ENCODE peak calls at places on chromosome 1, in seven cellular contexts. G is fibroblast of lung, S is mesothelial cell of epicardium, L is RWPE1, X is adrenal gland, W is lung, O is lower leg skin. Q is an unnamed sample.

GRCh38 chr1:243982451-243983018 is 68.5 kb upstream of the ZBTB18 start:
- DNase-seq in G (no peak), S (no peak), L (no peak), X (no peak), W (no peak), O (no peak), Q (no peak)

GRCh38 chr1:228416217-228416971 is at the start of gene TRIM17:
- DNase-seq in G (peak), S (peak), L (no peak), X (no peak), W (peak), O (no peak), Q (no peak)

GRCh38 chr1:230163205-230163604 is 96.2 kb downstream of the GALNT2 start:
- DNase-seq in G (peak), S (no peak), L (no peak), X (peak), W (no peak), O (peak), Q (no peak)

GRCh38 chr1:34231441-34231840 is 54.7 kb downstream of the C1orf94 start:
- DNase-seq in G (no peak), S (no peak), L (no peak), X (no peak), W (no peak), O (no peak), Q (no peak)

GRCh38 chr1:155278689-155279160 is 1.5 kb downstream of the HCN3 start:
- DNase-seq in G (no peak), S (no peak), L (no peak), X (no peak), W (no peak), O (no peak), Q (no peak)

GRCh38 chr1:235809949-235810348 is 56.8 kb downstream of the LYST start:
- DNase-seq in G (peak), S (no peak), L (no peak), X (no peak), W (no peak), O (no peak), Q (no peak)

GRCh38 chr1:107138767-107139445 is 1.9 kb upstream of the NTNG1 start:
- DNase-seq in G (peak), S (no peak), L (no peak), X (no peak), W (no peak), O (no peak), Q (no peak)

GRCh38 chr1:203146042-203146369 is 18.5 kb downstream of the ADORA1 start:
- DNase-seq in G (no peak), S (no peak), L (no peak), X (no peak), W (no peak), O (no peak), Q (no peak)

GRCh38 chr1:176989023-176989422 is 175.5 kb downstream of the ASTN1 start:
- DNase-seq in G (peak), S (no peak), L (peak), X (no peak), W (no peak), O (no peak), Q (no peak)

DNA sequence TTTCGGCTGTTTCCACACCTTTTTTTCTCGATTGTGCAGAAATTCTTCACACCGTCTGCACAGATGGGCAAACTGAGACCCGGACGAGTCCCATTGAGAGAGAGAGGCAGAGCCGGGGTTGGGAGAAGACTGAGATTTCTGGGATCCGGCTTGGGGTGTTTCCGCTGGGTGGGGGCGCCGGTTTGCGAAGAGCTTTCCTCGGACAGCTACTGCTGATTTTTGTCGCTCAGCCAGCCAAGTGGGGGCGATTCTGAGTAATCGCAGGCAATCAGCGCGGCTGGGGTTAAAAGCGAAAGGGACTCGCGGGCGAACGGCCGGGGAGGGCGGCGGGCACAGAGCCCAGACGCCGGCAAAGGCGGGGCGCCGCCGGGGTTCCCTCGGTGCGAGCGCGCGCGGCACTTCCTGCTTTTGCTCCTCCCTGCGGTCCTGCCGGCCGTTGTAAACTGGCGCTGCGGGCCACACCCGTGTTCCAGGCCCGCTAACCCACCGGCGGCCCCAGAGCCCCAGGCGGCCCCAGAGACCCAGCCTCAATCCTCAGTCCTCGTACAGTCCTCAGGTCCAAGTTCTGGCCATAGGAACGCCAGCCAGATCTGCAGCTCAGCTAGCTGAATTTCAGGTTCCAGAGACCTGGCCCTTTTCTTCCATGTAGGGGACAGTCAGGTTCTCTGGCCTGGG is 32.4 kb upstream of the JUN start:
- DNase-seq in G (peak), S (peak), L (peak), X (peak), W (peak), O (peak), Q (peak)
- TF ChIP-seq CTCF in G (no peak), S (no peak), L (no peak), X (no peak), W (no peak), O (no peak), Q (no peak)

DNA sequence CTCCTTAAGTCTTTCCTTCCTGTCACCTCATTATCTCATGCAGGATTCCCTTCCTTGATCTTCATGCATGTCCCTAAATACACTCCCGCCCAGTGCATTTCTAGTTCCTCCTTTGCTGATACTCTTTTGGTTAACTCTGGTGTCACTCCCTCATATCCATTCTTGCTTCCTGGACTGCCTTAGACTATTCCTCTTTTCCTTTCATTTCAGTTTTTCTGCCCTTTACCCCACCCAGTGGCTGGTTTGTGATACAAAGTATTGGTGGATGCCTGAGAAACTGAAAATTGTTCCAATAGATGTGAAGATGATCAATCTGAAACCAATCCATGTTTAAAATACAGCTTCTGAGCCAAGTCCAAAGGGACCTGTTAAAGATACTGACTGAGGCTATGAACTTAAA is 553.8 kb upstream of the CAMK1G start:
- DNase-seq in G (no peak), S (no peak), L (no peak), X (no peak), W (no peak), O (no peak), Q (no peak)
- TF ChIP-seq CTCF in G (peak), S (no peak), L (peak), X (no peak), W (no peak), O (no peak), Q (peak)

DNA sequence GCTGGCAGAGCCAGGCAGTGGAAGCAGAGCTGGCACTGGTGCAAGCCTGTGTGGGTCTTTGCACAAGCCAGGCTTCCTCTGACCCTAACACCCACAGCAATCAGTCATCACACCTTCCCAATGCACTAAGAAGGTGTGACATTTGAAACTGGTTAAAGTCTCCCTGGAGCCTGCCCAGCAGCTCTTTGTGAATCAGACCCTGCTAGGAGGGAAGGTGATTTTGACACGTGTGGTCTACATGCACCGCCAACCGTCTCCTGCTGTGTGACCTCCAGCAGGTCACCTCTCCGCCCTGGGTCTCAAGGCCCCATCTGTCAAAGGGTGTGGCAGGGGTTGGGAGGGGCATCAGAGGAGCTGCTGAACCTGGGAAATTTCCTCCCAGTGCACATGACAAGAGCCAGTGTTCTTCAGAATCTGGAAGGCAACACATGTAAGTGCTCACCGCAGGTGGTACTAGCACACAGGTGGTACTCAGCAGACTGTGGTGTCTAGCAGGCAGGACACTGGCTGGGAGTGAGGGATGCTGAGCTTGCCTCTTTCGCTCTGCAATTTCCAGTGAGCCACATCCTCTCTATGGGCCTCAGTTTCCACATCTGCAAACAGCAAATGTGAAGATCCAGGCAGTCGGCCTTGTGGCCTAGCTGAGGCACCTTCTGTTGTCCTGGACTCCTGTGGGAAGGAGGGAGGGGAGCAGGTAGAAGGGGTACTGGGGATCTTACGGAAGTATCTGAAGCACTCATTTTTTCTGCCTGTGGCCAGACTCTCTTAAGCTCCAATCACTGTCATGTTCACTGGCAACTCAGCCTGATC is 123.2 kb downstream of the DMRTB1 start:
- DNase-seq in G (no peak), S (peak), L (no peak), X (no peak), W (no peak), O (no peak), Q (no peak)
- TF ChIP-seq CTCF in G (no peak), S (no peak), L (no peak), X (no peak), W (no peak), O (no peak), Q (no peak)

GRCh38 chr1:100349276-100349675 is 3.0 kb upstream of the CDC14A start:
- DNase-seq in G (no peak), S (no peak), L (no peak), X (no peak), W (no peak), O (no peak), Q (no peak)

GRCh38 chr1:100350787-100351094 is 1.6 kb upstream of the CDC14A start:
- DNase-seq in G (peak), S (no peak), L (no peak), X (no peak), W (no peak), O (peak), Q (no peak)

GRCh38 chr1:100353073-100353801 is 931 bp downstream of the CDC14A start:
- DNase-seq in G (peak), S (no peak), L (peak), X (peak), W (peak), O (peak), Q (no peak)

GRCh38 chr1:100352267-100353072 is at the start of gene CDC14A:
- DNase-seq in G (peak), S (peak), L (peak), X (peak), W (peak), O (peak), Q (peak)

DNA sequence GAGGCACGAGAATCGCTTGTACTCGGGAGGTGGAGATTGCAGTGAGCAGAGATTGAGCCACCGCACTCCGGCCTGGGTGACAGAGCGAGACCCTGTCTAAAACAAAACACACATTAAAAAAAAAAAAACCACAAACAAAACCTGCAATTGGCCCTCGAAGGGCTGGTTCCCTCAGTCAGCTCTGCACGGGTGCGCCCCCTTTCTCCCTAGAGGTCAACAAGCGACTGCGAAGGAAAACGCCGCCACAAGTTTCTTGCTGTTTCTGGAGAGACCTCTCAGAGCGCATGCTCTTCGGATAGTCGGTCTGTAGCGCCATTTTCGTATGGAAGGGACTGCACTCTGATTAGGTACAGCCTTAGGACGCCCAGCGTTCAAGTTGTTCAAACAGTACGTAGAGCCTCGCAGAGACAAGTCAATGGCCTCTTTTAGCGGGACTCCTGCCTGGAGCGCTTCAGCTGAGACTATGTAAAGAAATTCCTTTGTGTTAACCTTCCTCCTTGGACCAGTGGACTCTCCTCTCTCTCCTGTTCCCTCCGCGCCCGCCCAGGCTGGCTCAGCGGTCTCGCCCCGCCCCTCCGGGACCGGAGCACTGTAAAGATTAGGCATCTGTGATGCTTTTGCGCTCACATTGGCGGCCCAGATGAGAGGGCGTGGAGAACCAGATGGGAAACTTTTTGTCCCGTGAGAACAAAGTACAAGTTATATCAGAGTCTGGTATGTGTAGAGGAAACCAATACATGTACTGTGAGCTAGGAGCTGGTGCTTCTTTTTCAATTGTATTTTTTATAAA is 1.0 kb upstream of the CDC14A start:
- DNase-seq in G (peak), S (peak), L (peak), X (peak), W (peak), O (peak), Q (peak)
- TF ChIP-seq CTCF in G (peak), S (no peak), L (peak), X (peak), W (peak), O (no peak), Q (peak)

DNA sequence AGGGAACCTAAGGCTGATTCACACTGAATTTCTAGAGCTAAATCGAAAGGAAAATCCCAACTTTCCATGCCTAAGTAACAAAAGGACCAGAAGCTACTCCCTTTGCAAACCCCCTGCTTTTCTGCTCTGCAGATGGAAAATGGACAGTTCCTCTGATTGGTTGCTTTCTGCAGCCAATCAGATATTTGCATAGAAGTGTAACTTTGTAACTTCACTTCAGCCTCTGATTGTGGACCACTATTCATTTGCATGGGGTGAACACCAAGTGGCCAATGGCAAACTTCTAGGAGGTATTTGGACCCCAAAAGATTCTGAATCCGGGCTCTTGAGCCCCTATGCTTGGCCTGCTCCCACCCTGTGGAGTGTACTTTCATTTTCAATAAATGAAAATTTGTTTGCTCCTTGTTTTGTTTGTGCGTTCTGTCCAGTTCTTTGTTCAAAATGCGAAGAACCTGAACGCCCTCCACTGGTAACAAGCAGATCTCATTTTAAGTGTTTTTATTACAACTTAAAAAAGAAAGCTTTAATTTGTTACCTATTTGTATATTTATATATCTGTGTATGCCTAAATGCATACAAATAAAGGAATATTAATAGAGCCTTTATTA is 6.4 kb upstream of the GSTM4 start:
- DNase-seq in G (peak), S (no peak), L (no peak), X (peak), W (peak), O (peak), Q (no peak)
- TF ChIP-seq CTCF in G (peak), S (no peak), L (peak), X (peak), W (no peak), O (no peak), Q (peak)

GRCh38 chr1:44021581-44022321 is 9.5 kb downstream of the SLC6A9 start:
- DNase-seq in G (no peak), S (no peak), L (no peak), X (no peak), W (no peak), O (no peak), Q (no peak)
- TF ChIP-seq CTCF in G (no peak), S (no peak), L (no peak), X (no peak), W (no peak), O (no peak), Q (no peak)

DNA sequence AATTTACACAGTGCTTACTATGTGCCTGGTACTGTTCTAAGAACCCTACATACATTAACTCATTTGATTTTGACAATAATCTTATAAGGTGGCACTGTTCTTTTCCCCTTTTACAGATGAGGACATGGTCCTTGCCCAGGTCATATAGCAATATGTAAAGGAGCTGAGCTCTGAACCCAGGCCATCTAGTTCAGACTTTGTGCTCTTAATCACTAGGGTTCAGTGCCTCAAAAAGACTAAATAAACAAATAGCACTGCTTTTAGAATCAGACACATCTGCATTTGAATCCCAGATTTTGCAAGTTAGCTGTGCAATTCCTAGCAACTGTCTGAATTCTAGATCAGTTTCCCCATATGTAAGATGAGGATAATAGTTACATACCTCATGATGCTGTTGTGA is 8.7 kb upstream of the BCAR3 start:
- DNase-seq in G (no peak), S (no peak), L (no peak), X (no peak), W (no peak), O (no peak), Q (no peak)
- TF ChIP-seq CTCF in G (no peak), S (no peak), L (no peak), X (no peak), W (no peak), O (no peak), Q (no peak)

GRCh38 chr1:68205794-68206358 is 26.4 kb downstream of the WLS start:
- DNase-seq in G (no peak), S (no peak), L (no peak), X (no peak), W (no peak), O (no peak), Q (no peak)

GRCh38 chr1:68207129-68207689 is 25.1 kb downstream of the WLS start:
- DNase-seq in G (peak), S (no peak), L (peak), X (no peak), W (no peak), O (no peak), Q (no peak)

GRCh38 chr1:68201546-68202238 is 30.6 kb downstream of the WLS start:
- DNase-seq in G (no peak), S (no peak), L (no peak), X (no peak), W (no peak), O (no peak), Q (no peak)

GRCh38 chr1:68202239-68202832 is 30.0 kb downstream of the WLS start:
- DNase-seq in G (peak), S (no peak), L (no peak), X (no peak), W (no peak), O (no peak), Q (no peak)

DNA sequence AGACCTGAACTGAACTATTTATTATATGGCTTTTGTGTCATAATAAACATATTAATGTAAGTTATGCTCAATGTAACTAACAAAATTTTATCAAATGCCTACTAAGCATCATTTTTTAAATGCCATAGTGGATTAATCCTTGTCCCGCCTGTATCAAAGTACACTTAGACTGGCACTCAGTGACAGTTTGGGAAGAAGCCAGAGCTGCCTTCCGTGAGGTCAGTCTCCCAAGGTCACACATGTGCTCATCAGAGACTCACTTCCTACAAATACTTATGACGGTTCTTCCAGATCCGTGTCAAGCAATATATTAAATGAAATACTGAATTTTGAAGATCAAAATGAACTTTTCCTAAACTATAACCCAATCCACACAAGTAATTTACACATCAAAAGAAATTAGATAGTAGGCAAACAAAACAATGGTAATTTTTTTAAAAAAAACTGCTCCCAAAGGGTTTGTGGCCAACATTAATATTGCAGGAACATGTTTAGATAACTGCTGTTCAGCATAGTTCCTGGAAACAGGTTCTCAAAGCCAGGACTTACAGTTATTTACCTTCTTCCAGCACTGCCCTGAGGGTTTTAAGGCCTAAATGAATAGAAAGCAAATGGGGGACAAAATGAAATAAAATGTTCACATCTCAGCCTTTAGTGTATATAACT is 27.2 kb downstream of the WLS start:
- DNase-seq in G (no peak), S (no peak), L (no peak), X (peak), W (no peak), O (no peak), Q (no peak)
- TF ChIP-seq CTCF in G (no peak), S (peak), L (no peak), X (peak), W (no peak), O (no peak), Q (no peak)